ENCODE peak calls at places on chromosome 15, in four cellular contexts. F is MM.1S, O is NCI-H460, G is EL. H is an unnamed sample.

GRCh38 chr15:38793181-38793580 is 228.6 kb upstream of the RASGRP1 start:
- DNase-seq in F (no peak), O (no peak), G (no peak), H (no peak)

GRCh38 chr15:70127797-70128756 is 30.4 kb upstream of the TLE3 start:
- DNase-seq in F (no peak), O (no peak), G (no peak), H (no peak)

GRCh38 chr15:70120954-70121655 is 23.4 kb upstream of the TLE3 start:
- DNase-seq in F (no peak), O (no peak), G (no peak), H (no peak)

GRCh38 chr15:60627544-60627943 is 148.6 kb upstream of the ICE2 start:
- DNase-seq in F (no peak), O (no peak), G (no peak), H (no peak)

GRCh38 chr15:80695099-80695910 is at the start of gene ABHD17C:
- DNase-seq in F (peak; percentile 63), O (peak; percentile 48), G (peak; percentile 65), H (no peak)

GRCh38 chr15:94019062-94019461 is 212.3 kb upstream of the MCTP2 start:
- DNase-seq in F (no peak), O (no peak), G (no peak), H (no peak)

GRCh38 chr15:101613130-101614000 is 38.8 kb downstream of the TM2D3 start:
- DNase-seq in F (no peak), O (no peak), G (peak; percentile 29), H (no peak)

GRCh38 chr15:83656943-83657528 is 3.1 kb downstream of the ADAMTSL3 start:
- DNase-seq in F (no peak), O (no peak), G (no peak), H (no peak)

GRCh38 chr15:59691194-59691805 is 2.2 kb upstream of the BNIP2 start:
- DNase-seq in F (peak; percentile 71), O (peak; percentile 47), G (peak; percentile 46), H (peak; percentile 14)

GRCh38 chr15:51908312-51908711 is 63.3 kb downstream of the LEO1 start:
- DNase-seq in F (no peak), O (no peak), G (no peak), H (no peak)

GRCh38 chr15:95286911-95287769 is 1043.4 kb upstream of the NR2F2 start:
- DNase-seq in F (peak; percentile 64), O (no peak), G (no peak), H (no peak)

GRCh38 chr15:80073197-80073596 is 13.7 kb downstream of the ZFAND6 start:
- DNase-seq in F (no peak), O (no peak), G (no peak), H (no peak)

GRCh38 chr15:28984421-28985375 is 98.9 kb downstream of the APBA2 start:
- DNase-seq in F (no peak), O (no peak), G (peak; percentile 81), H (no peak)

GRCh38 chr15:64426845-64427465 is 33.4 kb upstream of the ZNF609 start:
- DNase-seq in F (peak; percentile 26), O (no peak), G (peak; percentile 35), H (no peak)

GRCh38 chr15:67101981-67102929 is 36.9 kb downstream of the SMAD3 start:
- DNase-seq in F (peak; percentile 68), O (no peak), G (peak; percentile 50), H (no peak)

GRCh38 chr15:78950906-78951840 is 6.3 kb upstream of the CTSH start:
- DNase-seq in F (no peak), O (no peak), G (no peak), H (peak; percentile 51)

GRCh38 chr15:68017221-68017620 is 36.9 kb upstream of the PIAS1 start:
- DNase-seq in F (no peak), O (no peak), G (no peak), H (no peak)

GRCh38 chr15:35673093-35673573 is 127.2 kb upstream of the DPH6 start:
- DNase-seq in F (no peak), O (no peak), G (no peak), H (no peak)

GRCh38 chr15:75043509-75044257 is 20.3 kb downstream of the PPCDC start:
- DNase-seq in F (peak; percentile 86), O (no peak), G (peak; percentile 99), H (peak; percentile 85)

GRCh38 chr15:92818658-92819311 is 81.3 kb upstream of the CHD2 start:
- DNase-seq in F (peak; percentile 71), O (no peak), G (no peak), H (no peak)

GRCh38 chr15:34330279-34330678 is 7.3 kb downstream of the SLC12A6 start:
- DNase-seq in F (no peak), O (no peak), G (no peak), H (no peak)

GRCh38 chr15:97929456-97930229 is 30.9 kb upstream of the ARRDC4 start:
- DNase-seq in F (no peak), O (no peak), G (no peak), H (no peak)

GRCh38 chr15:85112997-85113396 is 131.3 kb downstream of the PDE8A start:
- DNase-seq in F (no peak), O (no peak), G (no peak), H (no peak)

GRCh38 chr15:66650433-66650832 is 51.6 kb upstream of the SMAD6 start:
- DNase-seq in F (no peak), O (no peak), G (peak; percentile 58), H (no peak)

GRCh38 chr15:97904196-97904572 is 56.3 kb upstream of the ARRDC4 start:
- DNase-seq in F (peak; percentile 37), O (peak; percentile 45), G (peak; percentile 76), H (peak; percentile 15)

GRCh38 chr15:81010086-81010485 is 9.4 kb downstream of the TLNRD1 start:
- DNase-seq in F (no peak), O (no peak), G (no peak), H (no peak)

GRCh38 chr15:96160800-96161199 is 169.7 kb upstream of the NR2F2 start:
- DNase-seq in F (no peak), O (no peak), G (no peak), H (no peak)

GRCh38 chr15:100252359-100252758 is 89.4 kb downstream of the ADAMTS17 start:
- DNase-seq in F (no peak), O (no peak), G (no peak), H (no peak)

GRCh38 chr15:88646951-88647350 is 8.1 kb downstream of the ISG20 start:
- DNase-seq in F (no peak), O (no peak), G (no peak), H (no peak)

GRCh38 chr15:70799667-70800450 is 36.5 kb upstream of the UACA start:
- DNase-seq in F (no peak), O (no peak), G (peak; percentile 97), H (no peak)

H was measured in GDM1.